ENCODE peak calls at places on chromosomes 7 and 10, in nine cellular contexts. I is Peyer's patch; T is sigmoid colon; Q is HCT116; B is effector memory CD4-positive, alpha-beta T cell; O is astrocyte; P is GM12878; E is transverse colon; D is NT2/D1. A is an unnamed sample. For H3K4me1, the result is how much of the 10 kb centered on the place peaks cover.

GRCh38 chr10:133338080-133339071 is 1.7 kb upstream of the CALY start:
- DNase-seq in T (no peak), B (no peak), I (no peak), Q (no peak), E (no peak), D (no peak), P (no peak), O (no peak), A (no peak)

GRCh38 chr10:71588685-71589084 is 130.9 kb downstream of the C10orf105 start:
- DNase-seq in Q (no peak), E (no peak), D (no peak), T (no peak), B (no peak), O (no peak), P (no peak), I (no peak), A (no peak)

GRCh38 chr10:52673468-52673867 is 99.1 kb downstream of the MBL2 start:
- DNase-seq in I (no peak), O (no peak), T (no peak), E (no peak), B (no peak), D (no peak), Q (no peak), P (no peak), A (no peak)

GRCh38 chr7:141463986-141464385 is 87.2 kb upstream of the AGK start:
- DNase-seq in P (no peak), T (no peak), E (no peak), Q (no peak), I (no peak), B (no peak), D (no peak), O (peak), A (no peak)

GRCh38 chr10:119316729-119317097 is 109.3 kb downstream of the GRK5 start:
- DNase-seq in P (no peak), I (no peak), Q (peak), O (peak), D (peak), E (no peak), B (no peak), T (no peak), A (no peak)

GRCh38 chr10:43396061-43396927 is 12.7 kb downstream of the HNRNPF start:
- DNase-seq in O (peak), B (peak), Q (no peak), D (no peak), T (peak), P (no peak), E (peak), I (peak), A (peak)

GRCh38 chr7:117272360-117272759 is 50.5 kb downstream of the WNT2 start:
- DNase-seq in Q (no peak), E (no peak), I (no peak), D (no peak), B (no peak), P (no peak), T (no peak), O (no peak), A (no peak)

GRCh38 chr10:80196270-80196949 is 8.9 kb downstream of the ANXA11 start:
- DNase-seq in B (peak), I (peak), Q (peak), T (no peak), E (peak), D (no peak), P (peak), O (peak), A (no peak)

GRCh38 chr7:67137464-67137863 is 140.8 kb downstream of the TYW1 start:
- DNase-seq in I (no peak), D (no peak), Q (no peak), P (no peak), O (peak), B (no peak), T (no peak), E (no peak), A (no peak)

GRCh38 chr10:60942604-60943269 is 1.2 kb downstream of the RHOBTB1 start:
- DNase-seq in Q (no peak), T (peak), P (no peak), I (peak), E (peak), B (no peak), D (no peak), O (peak), A (peak)

GRCh38 chr10:11586170-11586569 is 25.3 kb downstream of the USP6NL start:
- DNase-seq in P (no peak), T (no peak), D (no peak), I (no peak), Q (no peak), B (no peak), E (no peak), O (no peak), A (no peak)

GRCh38 chr7:40720401-40720800 is 585.6 kb downstream of the SUGCT start:
- DNase-seq in D (no peak), P (no peak), T (no peak), Q (no peak), B (no peak), O (peak), E (no peak), I (no peak), A (no peak)

GRCh38 chr10:124946945-124947344 is 5.0 kb downstream of the ZRANB1 start:
- DNase-seq in E (no peak), T (no peak), P (no peak), I (no peak), B (no peak), D (no peak), O (no peak), Q (no peak), A (no peak)

GRCh38 chr10:91598211-91598981 is 34.5 kb downstream of the PPP1R3C start:
- DNase-seq in Q (peak), O (peak), D (no peak), B (no peak), T (no peak), E (no peak), P (no peak), I (no peak), A (no peak)

GRCh38 chr10:24858244-24858907 is 94.0 kb downstream of the PRTFDC1 start:
- DNase-seq in D (peak), T (no peak), O (peak), P (no peak), E (no peak), I (no peak), B (no peak), Q (no peak), A (no peak)

GRCh38 chr7:101547916-101548599 is 81.0 kb downstream of the MYL10 start:
- DNase-seq in I (peak), B (no peak), O (no peak), Q (no peak), E (peak), D (no peak), P (no peak), T (peak), A (no peak)

GRCh38 chr10:81866753-81867152 is 8.2 kb upstream of the NRG3 start:
- DNase-seq in T (no peak), O (no peak), I (no peak), E (no peak), B (no peak), P (no peak), D (no peak), Q (no peak), A (no peak)

GRCh38 chr7:122629412-122629953 is 69.4 kb downstream of the RNF133 start:
- DNase-seq in O (no peak), P (no peak), B (no peak), D (no peak), Q (no peak), E (no peak), T (no peak), I (no peak), A (no peak)

GRCh38 chr7:25006225-25006624 is 26.2 kb upstream of the OSBPL3 start:
- DNase-seq in B (no peak), T (no peak), Q (no peak), P (no peak), E (no peak), O (no peak), I (no peak), D (no peak), A (no peak)

GRCh38 chr7:25007668-25008067 is 27.7 kb upstream of the OSBPL3 start:
- DNase-seq in D (no peak), B (no peak), T (no peak), E (no peak), P (no peak), Q (no peak), O (no peak), I (no peak), A (no peak)

DNA sequence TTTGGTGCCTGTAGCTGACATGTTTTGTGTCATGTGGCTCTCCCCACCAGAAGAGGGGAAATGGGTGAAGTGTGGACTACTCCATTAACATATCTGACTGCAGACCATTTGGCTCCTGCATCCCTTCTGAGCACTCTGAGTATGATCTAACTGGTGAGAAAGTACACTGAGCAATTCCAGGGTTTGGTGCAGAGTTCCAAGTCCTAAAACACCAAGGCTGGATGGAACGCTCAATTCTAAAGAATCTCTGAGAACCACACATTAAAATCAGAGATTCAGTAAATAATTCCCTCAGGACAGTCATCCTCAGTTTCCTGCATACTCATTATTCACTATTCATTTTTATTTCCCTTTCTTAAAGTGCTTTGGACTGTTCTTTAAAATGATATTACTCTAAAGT is 22.8 kb upstream of the OSBPL3 start:
- DNase-seq in P (no peak), B (no peak), E (no peak), Q (no peak), I (no peak), T (no peak), O (no peak), D (no peak), A (no peak)
- H3K4me1 ChIP-seq in P (under half), B (under half), E (under half), Q (under half), I (under half), T (under half), O (under half), D (under half), A (under half)

GRCh38 chr10:5545426-5545777 is 20.6 kb downstream of the CALML3 start:
- DNase-seq in D (no peak), T (no peak), Q (no peak), I (no peak), P (no peak), O (no peak), B (no peak), E (no peak), A (no peak)

GRCh38 chr10:5545011-5545410 is 20.2 kb downstream of the CALML3 start:
- DNase-seq in D (no peak), Q (no peak), B (no peak), T (peak), E (peak), O (no peak), I (peak), P (no peak), A (no peak)

GRCh38 chr10:5546891-5547683 is 22.3 kb downstream of the CALML3 start:
- DNase-seq in B (no peak), D (no peak), E (peak), I (peak), O (peak), P (no peak), Q (peak), T (peak), A (no peak)

GRCh38 chr10:5547684-5547933 is 22.8 kb downstream of the CALML3 start:
- DNase-seq in P (no peak), O (no peak), B (no peak), D (no peak), Q (no peak), E (no peak), T (no peak), I (no peak), A (no peak)

GRCh38 chr10:5545778-5546710 is 21.3 kb downstream of the CALML3 start:
- DNase-seq in P (no peak), O (peak), I (peak), Q (no peak), B (no peak), D (no peak), T (peak), E (peak), A (peak)
- H3K4me1 ChIP-seq in P (under half), O (half or more), I (under half), Q (under half), B (under half), D (under half), T (under half), E (half or more), A (under half)

DNA sequence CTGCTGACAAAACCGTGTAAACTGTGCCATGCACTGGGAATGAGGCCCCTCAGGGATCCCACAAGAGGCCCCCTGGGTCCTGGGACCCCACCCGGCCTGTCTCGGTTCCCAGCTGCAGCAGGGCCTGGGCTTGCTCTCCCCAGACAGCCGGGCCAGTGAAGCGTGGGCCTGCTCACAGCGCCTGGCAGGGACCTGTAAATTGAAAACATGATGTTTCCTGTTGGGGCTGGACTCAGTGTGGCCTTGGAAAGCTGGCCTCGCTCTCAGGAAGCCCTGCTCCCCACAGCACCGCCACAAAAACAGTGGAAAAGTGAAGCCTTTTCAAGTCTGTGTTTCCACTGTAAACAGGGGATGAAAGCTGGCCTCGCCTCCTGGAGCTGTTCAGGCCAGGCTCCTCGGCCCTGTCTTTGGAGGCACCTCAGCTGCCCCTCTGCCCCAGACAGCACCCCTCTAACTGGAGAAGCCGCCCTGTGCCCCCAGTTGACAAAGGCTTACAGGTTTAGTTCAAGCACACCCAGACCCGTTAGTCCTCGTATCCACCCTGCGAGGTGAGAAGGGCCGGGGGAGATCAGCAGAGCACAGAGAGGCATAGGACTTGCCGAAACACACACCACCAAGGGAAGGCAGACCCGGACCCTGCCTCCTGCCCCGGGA is 108.3 kb downstream of the ZMIZ1 start:
- DNase-seq in T (peak), E (no peak), O (peak), B (no peak), Q (no peak), P (no peak), I (no peak), D (no peak), A (no peak)
- H3K4me1 ChIP-seq in T (under half), E (half or more), O (half or more), B (under half), Q (under half), P (under half), I (under half), D (under half), A (under half)

GRCh38 chr7:92766461-92767003 is 69.8 kb downstream of the CDK6 start:
- DNase-seq in O (peak), I (no peak), B (no peak), D (no peak), Q (no peak), T (no peak), E (no peak), P (no peak), A (no peak)
- H3K4me1 ChIP-seq in O (half or more), I (under half), B (under half), D (under half), Q (half or more), T (under half), E (under half), P (under half), A (under half)

GRCh38 chr7:158819571-158820203 is 9.6 kb downstream of the ESYT2 start:
- DNase-seq in Q (no peak), O (no peak), I (no peak), T (no peak), E (no peak), B (no peak), D (no peak), P (no peak), A (no peak)

GRCh38 chr7:158824028-158824427 is 5.3 kb downstream of the ESYT2 start:
- DNase-seq in T (no peak), I (peak), Q (no peak), P (peak), B (peak), D (no peak), E (peak), O (no peak), A (no peak)

GRCh38 chr7:158821173-158822021 is 7.9 kb downstream of the ESYT2 start:
- DNase-seq in B (no peak), T (no peak), O (peak), Q (peak), P (no peak), I (no peak), D (no peak), E (no peak), A (peak)

GRCh38 chr7:158818325-158819213 is 10.7 kb downstream of the ESYT2 start:
- DNase-seq in I (peak), P (peak), B (peak), O (peak), E (peak), Q (peak), T (peak), D (peak), A (peak)

DNA sequence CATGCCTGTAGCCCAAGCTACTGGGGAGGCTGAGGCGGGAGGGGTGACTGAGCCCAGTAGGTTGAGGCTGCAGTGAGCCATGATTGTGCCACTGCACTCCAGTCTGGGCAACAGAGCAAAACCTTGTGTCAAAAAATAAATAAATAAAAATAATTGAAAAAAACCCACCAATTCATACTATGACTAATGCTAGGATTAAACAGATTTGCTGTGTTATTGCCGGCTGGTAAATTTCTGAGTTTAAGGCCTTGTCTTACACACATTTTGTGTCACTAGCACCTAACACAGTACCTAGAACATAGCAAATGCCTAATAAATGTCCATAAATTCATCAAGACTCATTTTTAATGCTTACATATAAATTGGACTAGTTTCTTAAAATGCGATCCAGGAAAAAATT is 8.7 kb downstream of the ESYT2 start:
- DNase-seq in Q (no peak), I (no peak), T (no peak), P (no peak), B (no peak), D (no peak), E (no peak), O (peak), A (no peak)
- H3K4me1 ChIP-seq in Q (half or more), I (under half), T (under half), P (under half), B (half or more), D (under half), E (half or more), O (under half), A (half or more)

DNA sequence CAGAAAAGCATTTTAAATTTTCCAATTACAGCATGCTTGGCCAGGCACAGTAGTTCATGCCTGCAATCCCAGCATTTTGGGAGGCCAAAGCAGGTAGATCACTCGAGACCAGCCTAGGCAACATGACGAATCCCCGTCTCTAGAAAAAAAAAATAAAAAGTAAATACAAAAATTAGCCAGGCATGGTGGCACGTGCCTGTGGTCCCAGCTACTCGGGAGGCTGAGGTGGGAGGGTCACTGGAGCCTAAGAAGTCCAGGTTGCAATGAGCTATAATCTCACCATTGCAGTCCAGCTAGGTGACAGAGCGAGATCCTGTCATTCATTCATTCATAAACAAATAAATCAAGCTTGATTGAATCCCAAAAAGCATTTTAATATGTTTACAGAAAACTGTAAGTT is 234.9 kb downstream of the PARD3 start:
- DNase-seq in B (no peak), O (no peak), D (no peak), I (no peak), P (no peak), E (no peak), Q (no peak), T (no peak), A (no peak)
- H3K4me1 ChIP-seq in B (under half), O (under half), D (under half), I (under half), P (under half), E (under half), Q (under half), T (under half), A (under half)

A was measured in tibial nerve.